ENCODE peak calls at places on chromosome 11, in seven cellular contexts. Q is body of pancreas, N is IMR-90, F is brain microvascular endothelial cell, R is epithelial cell of esophagus, T is foreskin fibroblast, Z is bronchial epithelial cell. U is an unnamed sample.

GRCh38 chr11:102256251-102256650 is 61.0 kb upstream of the BIRC3 start:
- DNase-seq in F (peak), T (peak), N (peak), Q (no peak), Z (peak), R (peak), U (no peak)

GRCh38 chr11:62193954-62194353 is 3.9 kb downstream of the SCGB1D1 start:
- DNase-seq in F (no peak), Q (no peak), Z (peak), N (no peak), R (peak), T (peak), U (no peak)

GRCh38 chr11:103326070-103326794 is 217.0 kb downstream of the DYNC2H1 start:
- DNase-seq in T (peak), F (peak), Z (peak), N (peak), Q (peak), R (peak), U (peak)

GRCh38 chr11:78350646-78351165 is 66.9 kb downstream of the GAB2 start:
- DNase-seq in Q (no peak), F (no peak), T (peak), N (peak), Z (no peak), R (no peak), U (no peak)

GRCh38 chr11:126153999-126154398 is 57.5 kb downstream of the RPUSD4 start:
- DNase-seq in T (peak), R (peak), Q (no peak), N (peak), Z (no peak), F (no peak), U (peak)

GRCh38 chr11:128497057-128497957 is 90.1 kb downstream of the ETS1 start:
- DNase-seq in Z (peak), R (peak), N (peak), F (peak), Q (peak), T (peak), U (peak)

GRCh38 chr11:8382436-8383053 is 118.9 kb upstream of the LMO1 start:
- DNase-seq in Q (no peak), F (peak), R (peak), Z (peak), N (peak), T (peak), U (peak)

GRCh38 chr11:74749127-74749964 is 697 bp downstream of the RNF169 start:
- DNase-seq in F (peak), N (peak), Q (peak), Z (peak), T (peak), R (peak), U (no peak)

GRCh38 chr11:81658722-81659121 is 1074.9 kb downstream of the FAM181B start:
- DNase-seq in N (peak), F (peak), Q (no peak), T (no peak), R (peak), Z (peak), U (no peak)

GRCh38 chr11:61895718-61896059 is 4.3 kb upstream of the FADS3 start:
- DNase-seq in R (no peak), F (no peak), Q (no peak), Z (no peak), T (no peak), N (no peak), U (no peak)

GRCh38 chr11:46222485-46223251 is 54.8 kb upstream of the CREB3L1 start:
- DNase-seq in F (no peak), R (no peak), T (peak), Z (no peak), N (peak), Q (no peak), U (no peak)

GRCh38 chr11:117823941-117824420 is 563 bp downstream of the FXYD2 start:
- DNase-seq in Z (no peak), N (no peak), R (no peak), F (no peak), Q (peak), T (peak), U (no peak)

GRCh38 chr11:122721964-122722266 is 66.4 kb downstream of the UBASH3B start:
- DNase-seq in Q (no peak), F (peak), Z (peak), T (peak), N (peak), R (peak), U (peak)

GRCh38 chr11:56152333-56152732 is 7.8 kb downstream of the OR8K5 start:
- DNase-seq in N (no peak), Z (no peak), R (no peak), Q (no peak), T (no peak), F (no peak), U (no peak)

GRCh38 chr11:36513965-36514364 is 3.9 kb upstream of the TRAF6 start:
- DNase-seq in F (no peak), N (no peak), T (no peak), Z (no peak), R (peak), Q (no peak), U (no peak)

GRCh38 chr11:88179966-88180629 is 4.9 kb upstream of the RAB38 start:
- DNase-seq in T (peak), F (no peak), Q (no peak), R (peak), N (peak), Z (peak), U (peak)

GRCh38 chr11:60840711-60841430 is 1.0 kb upstream of the CCDC86 start:
- DNase-seq in R (no peak), N (peak), F (peak), Q (no peak), Z (no peak), T (peak), U (peak)

GRCh38 chr11:109940816-109941215 is 152.4 kb upstream of the ZC3H12C start:
- DNase-seq in Z (peak), F (peak), R (peak), N (peak), Q (no peak), T (peak), U (peak)

GRCh38 chr11:12771875-12772274 is 97.7 kb downstream of the TEAD1 start:
- DNase-seq in T (no peak), R (no peak), Z (no peak), Q (no peak), F (no peak), N (peak), U (no peak)

GRCh38 chr11:12769834-12770345 is 95.7 kb downstream of the TEAD1 start:
- DNase-seq in F (peak), Q (no peak), R (peak), Z (peak), T (peak), N (peak), U (peak)

GRCh38 chr11:12770966-12771597 is 96.9 kb downstream of the TEAD1 start:
- DNase-seq in R (peak), Q (no peak), F (no peak), T (no peak), Z (peak), N (no peak), U (no peak)

GRCh38 chr11:12768731-12769673 is 94.8 kb downstream of the TEAD1 start:
- DNase-seq in R (no peak), N (no peak), Q (no peak), T (no peak), F (no peak), Z (no peak), U (no peak)

DNA sequence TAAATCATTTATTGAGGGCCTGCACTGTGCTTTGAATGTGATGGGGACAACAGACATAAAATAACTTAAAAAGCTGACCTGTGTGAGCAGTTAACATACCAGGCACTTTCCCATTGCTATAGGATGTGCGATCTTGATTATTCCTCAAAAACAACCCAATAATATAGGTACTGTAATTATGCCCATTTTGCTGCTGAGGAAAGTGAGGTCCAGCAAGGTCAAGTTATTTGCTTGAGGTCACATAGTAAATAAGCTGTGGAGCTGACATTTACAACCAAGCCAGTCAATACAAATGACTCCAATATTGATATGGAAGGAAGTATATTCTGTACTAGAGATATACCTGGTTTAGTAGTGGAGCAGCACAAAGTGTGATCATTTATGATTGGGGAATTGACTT is 96.2 kb downstream of the TEAD1 start:
- DNase-seq in Q (no peak), N (no peak), F (no peak), R (no peak), T (no peak), Z (no peak), U (no peak)
- H3K4me3 ChIP-seq in Q (no peak), N (no peak), F (no peak), R (no peak), T (no peak), Z (no peak), U (no peak)

GRCh38 chr11:17387811-17388210 is 648 bp downstream of the KCNJ11 start:
- DNase-seq in N (no peak), R (no peak), T (no peak), Z (no peak), F (no peak), Q (no peak), U (no peak)

GRCh38 chr11:17388609-17389204 is at the start of gene KCNJ11:
- DNase-seq in R (no peak), Q (peak), N (no peak), F (no peak), T (no peak), Z (no peak), U (no peak)

GRCh38 chr11:17391493-17392355 is 3.3 kb upstream of the KCNJ11 start:
- DNase-seq in N (no peak), R (no peak), Z (no peak), F (no peak), Q (no peak), T (no peak), U (no peak)

GRCh38 chr11:17389205-17389956 is 922 bp upstream of the KCNJ11 start:
- DNase-seq in R (peak), Z (peak), N (peak), Q (peak), F (no peak), T (peak), U (no peak)

DNA sequence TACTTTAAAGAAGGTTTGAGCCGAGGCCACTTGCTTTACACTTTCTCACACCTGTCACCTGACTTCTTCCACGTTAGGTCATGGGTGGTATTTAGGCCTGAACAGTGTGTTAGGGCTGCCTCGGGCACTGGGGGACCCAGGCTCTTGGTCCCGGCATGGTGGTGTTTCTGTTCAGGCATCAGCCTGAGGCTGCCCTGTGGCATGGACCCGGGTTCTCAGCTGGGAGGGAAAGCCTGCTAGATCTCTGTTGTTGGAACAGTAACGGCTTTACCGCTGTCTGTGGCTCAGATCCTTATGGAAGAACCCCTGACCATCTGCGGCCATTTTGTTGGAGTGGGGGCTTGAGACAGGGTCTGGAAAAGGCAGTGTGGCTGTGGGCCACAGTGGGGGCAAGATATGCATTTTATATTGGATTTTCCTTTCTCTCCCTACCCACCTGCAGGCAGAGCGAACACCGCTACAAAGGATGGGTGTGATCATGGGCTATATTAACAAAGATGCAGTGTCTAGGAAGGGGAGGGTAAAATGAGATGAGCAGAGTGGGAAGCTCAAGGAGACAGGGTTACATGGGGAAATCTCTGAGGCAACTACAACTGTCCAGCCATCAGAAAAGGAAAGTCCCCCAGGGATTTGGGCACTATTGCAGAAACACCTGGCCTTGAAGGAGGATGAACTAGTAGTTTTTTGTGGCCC is 1.6 kb upstream of the KCNJ11 start:
- DNase-seq in Z (no peak), R (no peak), N (no peak), Q (no peak), T (no peak), F (no peak), U (no peak)
- H3K4me3 ChIP-seq in Z (no peak), R (no peak), N (no peak), Q (no peak), T (no peak), F (no peak), U (no peak)

GRCh38 chr11:17353228-17354021 is 1.8 kb downstream of the NCR3LG1 start:
- DNase-seq in T (peak), N (peak), F (peak), Q (peak), Z (peak), R (peak), U (peak)
- H3K4me3 ChIP-seq in T (peak), N (peak), F (peak), Q (peak), Z (peak), R (peak), U (peak)

DNA sequence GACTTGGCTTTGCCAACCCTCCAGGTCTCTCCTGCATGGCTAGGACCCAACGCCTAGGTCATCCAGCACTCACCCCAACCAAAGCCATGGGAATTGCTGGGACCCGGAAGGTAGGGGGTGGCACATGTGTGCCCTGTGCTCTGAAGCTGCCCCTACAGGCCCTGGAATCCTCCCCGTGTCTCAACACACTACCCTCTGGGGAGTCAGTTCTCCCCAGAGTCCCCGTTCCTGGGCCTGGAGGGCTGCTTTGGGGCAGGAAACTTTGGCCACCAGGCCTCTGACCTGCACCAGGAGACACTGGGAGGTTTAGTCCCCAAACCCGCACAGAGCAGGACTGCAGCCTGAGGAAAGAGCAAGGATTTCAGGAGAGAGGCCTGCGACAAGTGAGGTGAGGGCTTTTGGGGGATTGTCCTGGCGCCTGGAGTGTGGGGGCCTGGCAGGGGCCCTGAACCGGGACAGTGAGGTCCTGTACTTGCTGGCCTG is 495 bp upstream of the IFITM1 start:
- DNase-seq in Z (no peak), F (no peak), T (peak), N (no peak), Q (no peak), R (no peak), U (no peak)
- H3K4me3 ChIP-seq in Z (no peak), F (no peak), T (no peak), N (no peak), Q (no peak), R (no peak), U (no peak)

GRCh38 chr11:35138058-35138457 is 913 bp upstream of the CD44 start:
- DNase-seq in T (no peak), N (no peak), Z (no peak), R (no peak), F (no peak), Q (no peak), U (no peak)
- H3K4me3 ChIP-seq in T (peak), N (peak), Z (peak), R (no peak), F (no peak), Q (no peak), U (no peak)

GRCh38 chr11:65291613-65292012 is 23.1 kb upstream of the CDC42EP2 start:
- DNase-seq in Z (peak), Q (no peak), T (peak), F (peak), R (no peak), N (peak), U (no peak)
- H3K4me3 ChIP-seq in Z (no peak), Q (no peak), T (peak), F (no peak), R (no peak), N (no peak), U (peak)